ENCODE peak calls at places on chromosomes 4 and X, in four cellular contexts. One of them, this sample, is unnamed.
A peak's percentile ranks its signal among the peaks of the same experiment; 100 is the strongest.

GRCh38 chr4:153205757-153206156 is 1.5 kb downstream of the TRIM2 start:
- DNase-seq in hepatocyte: peak; percentile 92
- DNase-seq in OCI-LY7: no peak
- DNase-seq in GM23338: peak; percentile 64
- DNase-seq in this sample: no peak

GRCh38 chrX:136115124-136115908 is 32.0 kb upstream of the FHL1 start:
- DNase-seq in GM23338: no peak
- DNase-seq in OCI-LY7: no peak
- DNase-seq in hepatocyte: no peak
- DNase-seq in this sample: no peak

GRCh38 chr4:41179086-41179374 is 35.3 kb downstream of the APBB2 start:
- DNase-seq in OCI-LY7: no peak
- DNase-seq in GM23338: no peak
- DNase-seq in hepatocyte: no peak
- DNase-seq in this sample: no peak

GRCh38 chr4:134337584-134337983 is 136.0 kb upstream of the PABPC4L start:
- DNase-seq in GM23338: no peak
- DNase-seq in hepatocyte: no peak
- DNase-seq in OCI-LY7: no peak
- DNase-seq in this sample: no peak

GRCh38 chr4:170671171-170671570 is 581.4 kb upstream of the AADAT start:
- DNase-seq in GM23338: no peak
- DNase-seq in OCI-LY7: no peak
- DNase-seq in hepatocyte: no peak
- DNase-seq in this sample: no peak

GRCh38 chr4:91325495-91325894 is 978.3 kb upstream of the GRID2 start:
- DNase-seq in GM23338: no peak
- DNase-seq in hepatocyte: peak; percentile 19
- DNase-seq in OCI-LY7: no peak
- DNase-seq in this sample: no peak

GRCh38 chr4:120156115-120156718 is 89.6 kb upstream of the MAD2L1 start:
- DNase-seq in OCI-LY7: peak; percentile 81
- DNase-seq in GM23338: peak; percentile 83
- DNase-seq in hepatocyte: peak; percentile 79
- DNase-seq in this sample: no peak

GRCh38 chr4:110853242-110853641 is 230.4 kb upstream of the PITX2 start:
- DNase-seq in GM23338: no peak
- DNase-seq in OCI-LY7: no peak
- DNase-seq in hepatocyte: no peak
- DNase-seq in this sample: no peak

GRCh38 chr4:37641352-37641751 is 44.8 kb downstream of the RELL1 start:
- DNase-seq in hepatocyte: no peak
- DNase-seq in GM23338: peak; percentile 27
- DNase-seq in OCI-LY7: no peak
- DNase-seq in this sample: no peak

GRCh38 chr4:69485130-69485529 is 10.6 kb downstream of the UGT2B4 start:
- DNase-seq in hepatocyte: no peak
- DNase-seq in OCI-LY7: no peak
- DNase-seq in GM23338: no peak
- DNase-seq in this sample: no peak

GRCh38 chrX:83510466-83511181 is 2.5 kb downstream of the POU3F4 start:
- DNase-seq in hepatocyte: no peak
- DNase-seq in GM23338: peak; percentile 3
- DNase-seq in OCI-LY7: no peak
- DNase-seq in this sample: no peak

GRCh38 chr4:8325284-8325973 is 55.9 kb downstream of the HTRA3 start:
- DNase-seq in OCI-LY7: no peak
- DNase-seq in GM23338: no peak
- DNase-seq in hepatocyte: no peak
- DNase-seq in this sample: no peak

GRCh38 chr4:70651864-70652506 is 14.3 kb downstream of the JCHAIN start:
- DNase-seq in GM23338: peak; percentile 79
- DNase-seq in hepatocyte: peak; percentile 38
- DNase-seq in OCI-LY7: peak; percentile 62
- DNase-seq in this sample: no peak

GRCh38 chr4:55435136-55435535 is 39.4 kb downstream of the TMEM165 start:
- DNase-seq in OCI-LY7: no peak
- DNase-seq in hepatocyte: peak; percentile 30
- DNase-seq in GM23338: peak; percentile 41
- DNase-seq in this sample: no peak

GRCh38 chr4:140085062-140085622 is 68.8 kb downstream of the MAML3 start:
- DNase-seq in GM23338: no peak
- DNase-seq in hepatocyte: peak; percentile 56
- DNase-seq in OCI-LY7: no peak
- DNase-seq in this sample: no peak

GRCh38 chrX:39874202-39874816 is 223.4 kb downstream of the BCOR start:
- DNase-seq in hepatocyte: no peak
- DNase-seq in OCI-LY7: no peak
- DNase-seq in GM23338: no peak
- DNase-seq in this sample: no peak

GRCh38 chrX:114582698-114583395 is 1.0 kb upstream of the HTR2C start:
- DNase-seq in GM23338: peak; percentile 52
- DNase-seq in hepatocyte: no peak
- DNase-seq in OCI-LY7: no peak
- DNase-seq in this sample: no peak

GRCh38 chrX:115388879-115389278 is 99.4 kb downstream of the LUZP4 start:
- DNase-seq in GM23338: no peak
- DNase-seq in hepatocyte: no peak
- DNase-seq in OCI-LY7: no peak
- DNase-seq in this sample: no peak

GRCh38 chr4:176769519-176769918 is 23.2 kb downstream of the VEGFC start:
- DNase-seq in GM23338: no peak
- DNase-seq in hepatocyte: no peak
- DNase-seq in OCI-LY7: no peak
- DNase-seq in this sample: no peak

GRCh38 chrX:30887721-30888120 is 1.3 kb downstream of the TAB3 start:
- DNase-seq in hepatocyte: no peak
- DNase-seq in OCI-LY7: no peak
- DNase-seq in GM23338: no peak
- DNase-seq in this sample: no peak

GRCh38 chr4:133493776-133494175 is 344.7 kb downstream of the PCDH10 start:
- DNase-seq in OCI-LY7: no peak
- DNase-seq in GM23338: no peak
- DNase-seq in hepatocyte: no peak
- DNase-seq in this sample: no peak

GRCh38 chrX:153459976-153460375 is 10.4 kb downstream of the HAUS7 start:
- DNase-seq in OCI-LY7: no peak
- DNase-seq in GM23338: no peak
- DNase-seq in hepatocyte: no peak
- DNase-seq in this sample: no peak

GRCh38 chrX:141469469-141469868 is 115.1 kb downstream of the SPANXA1 start:
- DNase-seq in hepatocyte: no peak
- DNase-seq in OCI-LY7: no peak
- DNase-seq in GM23338: no peak
- DNase-seq in this sample: no peak

GRCh38 chr4:175246941-175247340 is 328.8 kb downstream of the ADAM29 start:
- DNase-seq in GM23338: no peak
- DNase-seq in hepatocyte: no peak
- DNase-seq in OCI-LY7: no peak
- DNase-seq in this sample: no peak

GRCh38 chr4:41750624-41751324 is 2.2 kb upstream of the PHOX2B start:
- DNase-seq in hepatocyte: no peak
- DNase-seq in OCI-LY7: no peak
- DNase-seq in GM23338: peak; percentile 70
- DNase-seq in this sample: no peak

GRCh38 chrX:67555578-67556203 is 11.9 kb downstream of the AR start:
- DNase-seq in OCI-LY7: peak; percentile 29
- DNase-seq in GM23338: peak; percentile 60
- DNase-seq in hepatocyte: peak; percentile 19
- DNase-seq in this sample: no peak

GRCh38 chrX:150715180-150715579 is 22.0 kb downstream of the MTMR1 start:
- DNase-seq in hepatocyte: no peak
- DNase-seq in GM23338: no peak
- DNase-seq in OCI-LY7: no peak
- DNase-seq in this sample: no peak

GRCh38 chrX:3348191-3348590 is 1.7 kb upstream of the MXRA5 start:
- DNase-seq in GM23338: no peak
- DNase-seq in hepatocyte: no peak
- DNase-seq in OCI-LY7: no peak
- DNase-seq in this sample: no peak

GRCh38 chrX:107723501-107723900 is 52.1 kb downstream of the TSC22D3 start:
- DNase-seq in hepatocyte: no peak
- DNase-seq in OCI-LY7: no peak
- DNase-seq in GM23338: no peak
- DNase-seq in this sample: no peak

GRCh38 chrX:133454525-133455323 is 39.4 kb upstream of the GPC4 start:
- DNase-seq in hepatocyte: no peak
- DNase-seq in GM23338: peak; percentile 53
- DNase-seq in OCI-LY7: no peak
- DNase-seq in this sample: no peak

GRCh38 chr4:10502717-10503116 is 45.5 kb upstream of the ZNF518B start:
- DNase-seq in GM23338: no peak
- DNase-seq in hepatocyte: no peak
- DNase-seq in OCI-LY7: no peak
- DNase-seq in this sample: no peak

GRCh38 chrX:136028383-136028984 is 43.2 kb downstream of the SLC9A6 start:
- DNase-seq in OCI-LY7: peak; percentile 43
- DNase-seq in GM23338: peak; percentile 47
- DNase-seq in hepatocyte: peak; percentile 35
- DNase-seq in this sample: no peak

GRCh38 chrX:28058906-28059305 is 77.7 kb upstream of the DCAF8L1 start:
- DNase-seq in OCI-LY7: no peak
- DNase-seq in hepatocyte: no peak
- DNase-seq in GM23338: no peak
- DNase-seq in this sample: no peak

GRCh38 chr4:150938873-150939499 is 76.1 kb downstream of the LRBA start:
- DNase-seq in OCI-LY7: no peak
- DNase-seq in hepatocyte: no peak
- DNase-seq in GM23338: no peak
- DNase-seq in this sample: no peak

GRCh38 chr4:119971763-119972162 is 94.9 kb downstream of the MAD2L1 start:
- DNase-seq in OCI-LY7: no peak
- DNase-seq in hepatocyte: no peak
- DNase-seq in GM23338: no peak
- DNase-seq in this sample: no peak

GRCh38 chrX:118356154-118356701 is 10.3 kb downstream of the WDR44 start:
- DNase-seq in hepatocyte: no peak
- DNase-seq in GM23338: no peak
- DNase-seq in OCI-LY7: no peak
- DNase-seq in this sample: no peak

GRCh38 chr4:76782837-76783236 is 115.1 kb downstream of the SOWAHB start:
- DNase-seq in OCI-LY7: no peak
- DNase-seq in hepatocyte: no peak
- DNase-seq in GM23338: peak; percentile 70
- DNase-seq in this sample: no peak

DNA sequence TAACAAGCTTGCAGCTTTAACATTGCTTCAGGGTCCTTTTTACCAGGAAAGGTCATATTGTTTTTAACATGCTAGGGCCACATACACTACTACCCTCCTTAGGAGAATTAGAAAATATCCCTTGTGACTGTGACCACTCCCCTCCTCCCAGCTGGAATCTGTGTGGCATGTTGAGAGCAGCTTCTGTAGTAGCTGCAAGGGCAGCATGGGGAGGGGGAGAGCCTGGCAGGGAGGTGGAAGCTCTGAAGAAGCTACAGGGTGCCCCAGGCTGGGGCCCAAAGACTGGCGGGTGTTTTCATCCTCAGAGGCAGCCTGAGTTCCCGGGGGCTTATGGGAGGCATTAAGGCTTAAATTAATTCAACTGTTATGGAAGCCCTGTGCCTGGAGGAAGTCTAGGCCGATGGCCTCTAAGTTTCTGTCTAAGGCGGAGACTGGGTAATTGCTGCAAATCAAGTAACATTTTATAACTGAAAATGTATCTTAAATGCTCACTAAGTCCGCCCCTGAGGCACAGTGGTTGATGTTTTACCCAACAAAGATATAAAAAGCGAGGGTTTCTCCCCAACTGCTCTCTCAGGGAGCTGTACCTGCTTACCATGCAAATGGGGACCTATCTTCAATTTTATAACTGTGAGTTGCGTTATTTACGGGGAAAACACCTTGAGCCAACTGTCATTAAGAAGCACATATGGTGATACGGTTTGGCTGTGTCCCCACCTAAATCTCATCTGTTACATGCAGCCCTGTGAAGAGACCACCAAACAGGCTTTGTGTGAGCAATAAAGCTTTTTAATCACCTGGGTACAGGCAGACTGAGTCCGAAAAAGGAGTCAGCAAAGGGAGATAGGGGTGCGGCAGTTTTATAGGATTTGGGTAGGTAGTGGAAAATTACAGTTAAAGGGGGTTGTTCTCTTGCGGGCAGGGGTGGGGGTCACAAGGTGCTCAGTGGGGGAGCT is 37.4 kb upstream of the STS start:
- DNase-seq in hepatocyte: no peak
- DNase-seq in GM23338: no peak
- DNase-seq in OCI-LY7: peak; percentile 73
- DNase-seq in this sample: no peak
- H3K4me1 ChIP-seq in hepatocyte: no peaks in the 10 kb centered on the region
- H3K4me1 ChIP-seq in GM23338: peaks cover 11% of the 10 kb centered on the region
- H3K4me1 ChIP-seq in OCI-LY7: peaks cover 86% of the 10 kb centered on the region
- H3K4me1 ChIP-seq in this sample: peaks cover 6% of the 10 kb centered on the region

GRCh38 chr4:113106076-113106475 is 56.6 kb downstream of the ANK2 start:
- DNase-seq in hepatocyte: peak; percentile 68
- DNase-seq in OCI-LY7: no peak
- DNase-seq in GM23338: peak; percentile 63
- DNase-seq in this sample: no peak

GRCh38 chr4:113103556-113103955 is 54.1 kb downstream of the ANK2 start:
- DNase-seq in GM23338: no peak
- DNase-seq in hepatocyte: no peak
- DNase-seq in OCI-LY7: no peak
- DNase-seq in this sample: no peak

GRCh38 chr4:113101669-113102068 is 52.2 kb downstream of the ANK2 start:
- DNase-seq in hepatocyte: no peak
- DNase-seq in GM23338: no peak
- DNase-seq in OCI-LY7: no peak
- DNase-seq in this sample: no peak
- H3K4me1 ChIP-seq in hepatocyte: no peaks in the 10 kb centered on the region
- H3K4me1 ChIP-seq in GM23338: peaks cover 5% of the 10 kb centered on the region
- H3K4me1 ChIP-seq in OCI-LY7: no peaks in the 10 kb centered on the region
- H3K4me1 ChIP-seq in this sample: peaks cover 2% of the 10 kb centered on the region

GRCh38 chr4:86670739-86671138 is 76.6 kb downstream of the PTPN13 start:
- DNase-seq in OCI-LY7: no peak
- DNase-seq in GM23338: no peak
- DNase-seq in hepatocyte: no peak
- DNase-seq in this sample: no peak
- H3K4me1 ChIP-seq in OCI-LY7: no peaks in the 10 kb centered on the region
- H3K4me1 ChIP-seq in GM23338: no peaks in the 10 kb centered on the region
- H3K4me1 ChIP-seq in hepatocyte: peaks cover 7% of the 10 kb centered on the region
- H3K4me1 ChIP-seq in this sample: peaks cover 6% of the 10 kb centered on the region

DNA sequence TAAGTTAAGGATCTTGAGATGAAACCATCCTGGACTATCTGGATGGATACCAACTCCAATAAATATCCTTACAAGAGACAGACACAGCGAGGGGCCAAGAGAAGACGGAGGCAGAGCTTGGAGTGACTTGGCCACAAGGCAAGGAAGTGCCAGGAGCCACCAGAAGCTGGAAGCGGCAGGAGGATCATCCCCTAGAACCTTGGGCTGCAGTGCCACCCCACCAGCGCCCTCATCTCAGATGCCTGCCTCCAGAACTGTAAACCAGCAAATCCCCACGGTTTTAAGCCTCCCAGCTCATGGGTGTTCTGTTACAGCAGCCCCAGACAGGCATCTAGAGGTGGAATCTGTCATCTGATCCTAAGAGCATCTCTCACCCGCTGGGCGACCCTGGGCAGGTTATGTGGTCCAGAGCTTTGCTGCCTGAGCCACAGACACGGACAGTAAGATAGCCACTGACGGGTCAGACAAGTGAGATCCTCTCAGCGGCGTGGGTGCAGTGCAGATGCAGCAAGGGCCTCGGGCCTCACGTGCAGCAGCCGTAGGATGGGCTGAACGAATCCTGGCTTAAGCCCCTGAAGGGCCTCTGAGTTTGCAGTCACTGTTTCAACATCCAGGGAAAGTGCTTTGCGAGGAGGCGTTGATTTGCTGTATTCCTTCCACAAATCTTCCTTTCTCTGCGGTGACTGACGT is 25.1 kb upstream of the MXD4 start:
- DNase-seq in hepatocyte: no peak
- DNase-seq in GM23338: no peak
- DNase-seq in OCI-LY7: no peak
- DNase-seq in this sample: peak; percentile 44
- H3K4me1 ChIP-seq in hepatocyte: peaks cover 9% of the 10 kb centered on the region
- H3K4me1 ChIP-seq in GM23338: no peaks in the 10 kb centered on the region
- H3K4me1 ChIP-seq in OCI-LY7: peaks cover 23% of the 10 kb centered on the region
- H3K4me1 ChIP-seq in this sample: no peaks in the 10 kb centered on the region